ENCODE peak calls at places on chromosome 2, in six cellular contexts. One of them, this sample, is unnamed.

GRCh38 chr2:58428553-58429284 is 187.6 kb upstream of the FANCL start:
- DNase-seq in pancreas: peak
- DNase-seq in astrocyte: no peak
- DNase-seq in smooth muscle cell of the brain vasculature: no peak
- DNase-seq in CD4-positive, alpha-beta T cell: no peak
- DNase-seq in stimulated activated naive CD8-positive, alpha-beta T cell treated with anti-CD3 and anti-CD28 coated beads, Interleukin-15, amount 100 ng/mL, for 72 hours: no peak
- DNase-seq in this sample: no peak

GRCh38 chr2:233051241-233052149 is 8.6 kb upstream of the INPP5D start:
- DNase-seq in pancreas: no peak
- DNase-seq in astrocyte: peak
- DNase-seq in smooth muscle cell of the brain vasculature: no peak
- DNase-seq in CD4-positive, alpha-beta T cell: no peak
- DNase-seq in stimulated activated naive CD8-positive, alpha-beta T cell treated with anti-CD3 and anti-CD28 coated beads, Interleukin-15, amount 100 ng/mL, for 72 hours: peak
- DNase-seq in this sample: no peak

GRCh38 chr2:143399679-143400078 is 270.5 kb downstream of the ARHGAP15 start:
- DNase-seq in pancreas: no peak
- DNase-seq in astrocyte: no peak
- DNase-seq in smooth muscle cell of the brain vasculature: no peak
- DNase-seq in CD4-positive, alpha-beta T cell: no peak
- DNase-seq in stimulated activated naive CD8-positive, alpha-beta T cell treated with anti-CD3 and anti-CD28 coated beads, Interleukin-15, amount 100 ng/mL, for 72 hours: no peak
- DNase-seq in this sample: no peak

GRCh38 chr2:9281145-9281544 is 74.5 kb downstream of the ASAP2 start:
- DNase-seq in pancreas: no peak
- DNase-seq in astrocyte: no peak
- DNase-seq in smooth muscle cell of the brain vasculature: no peak
- DNase-seq in CD4-positive, alpha-beta T cell: no peak
- DNase-seq in stimulated activated naive CD8-positive, alpha-beta T cell treated with anti-CD3 and anti-CD28 coated beads, Interleukin-15, amount 100 ng/mL, for 72 hours: no peak
- DNase-seq in this sample: no peak

GRCh38 chr2:112758701-112759100 is 5.7 kb downstream of the CKAP2L start:
- DNase-seq in pancreas: no peak
- DNase-seq in astrocyte: peak
- DNase-seq in smooth muscle cell of the brain vasculature: no peak
- DNase-seq in CD4-positive, alpha-beta T cell: no peak
- DNase-seq in stimulated activated naive CD8-positive, alpha-beta T cell treated with anti-CD3 and anti-CD28 coated beads, Interleukin-15, amount 100 ng/mL, for 72 hours: no peak
- DNase-seq in this sample: no peak

GRCh38 chr2:100733344-100734187 is 86.4 kb upstream of the NPAS2 start:
- DNase-seq in pancreas: peak
- DNase-seq in astrocyte: peak
- DNase-seq in smooth muscle cell of the brain vasculature: no peak
- DNase-seq in CD4-positive, alpha-beta T cell: no peak
- DNase-seq in stimulated activated naive CD8-positive, alpha-beta T cell treated with anti-CD3 and anti-CD28 coated beads, Interleukin-15, amount 100 ng/mL, for 72 hours: no peak
- DNase-seq in this sample: no peak

GRCh38 chr2:233422050-233422639 is 67.9 kb downstream of the DGKD start:
- DNase-seq in pancreas: peak
- DNase-seq in astrocyte: no peak
- DNase-seq in smooth muscle cell of the brain vasculature: no peak
- DNase-seq in CD4-positive, alpha-beta T cell: peak
- DNase-seq in stimulated activated naive CD8-positive, alpha-beta T cell treated with anti-CD3 and anti-CD28 coated beads, Interleukin-15, amount 100 ng/mL, for 72 hours: peak
- DNase-seq in this sample: no peak

GRCh38 chr2:174442546-174443510 is 44.0 kb downstream of the GPR155 start:
- DNase-seq in pancreas: no peak
- DNase-seq in astrocyte: peak
- DNase-seq in smooth muscle cell of the brain vasculature: peak
- DNase-seq in CD4-positive, alpha-beta T cell: no peak
- DNase-seq in stimulated activated naive CD8-positive, alpha-beta T cell treated with anti-CD3 and anti-CD28 coated beads, Interleukin-15, amount 100 ng/mL, for 72 hours: no peak
- DNase-seq in this sample: peak

GRCh38 chr2:130873700-130874346 is 37.1 kb downstream of the ARHGEF4 start:
- DNase-seq in pancreas: peak
- DNase-seq in astrocyte: peak
- DNase-seq in smooth muscle cell of the brain vasculature: peak
- DNase-seq in CD4-positive, alpha-beta T cell: peak
- DNase-seq in stimulated activated naive CD8-positive, alpha-beta T cell treated with anti-CD3 and anti-CD28 coated beads, Interleukin-15, amount 100 ng/mL, for 72 hours: peak
- DNase-seq in this sample: peak

GRCh38 chr2:54088191-54088634 is 27.2 kb upstream of the ACYP2 start:
- DNase-seq in pancreas: no peak
- DNase-seq in astrocyte: peak
- DNase-seq in smooth muscle cell of the brain vasculature: no peak
- DNase-seq in CD4-positive, alpha-beta T cell: no peak
- DNase-seq in stimulated activated naive CD8-positive, alpha-beta T cell treated with anti-CD3 and anti-CD28 coated beads, Interleukin-15, amount 100 ng/mL, for 72 hours: no peak
- DNase-seq in this sample: no peak

GRCh38 chr2:201136889-201137321 is 20.9 kb downstream of the CFLAR start:
- DNase-seq in pancreas: no peak
- DNase-seq in astrocyte: no peak
- DNase-seq in smooth muscle cell of the brain vasculature: no peak
- DNase-seq in CD4-positive, alpha-beta T cell: no peak
- DNase-seq in stimulated activated naive CD8-positive, alpha-beta T cell treated with anti-CD3 and anti-CD28 coated beads, Interleukin-15, amount 100 ng/mL, for 72 hours: peak
- DNase-seq in this sample: no peak

GRCh38 chr2:234243871-234244565 is 193.5 kb downstream of the SPP2 start:
- DNase-seq in pancreas: no peak
- DNase-seq in astrocyte: no peak
- DNase-seq in smooth muscle cell of the brain vasculature: peak
- DNase-seq in CD4-positive, alpha-beta T cell: no peak
- DNase-seq in stimulated activated naive CD8-positive, alpha-beta T cell treated with anti-CD3 and anti-CD28 coated beads, Interleukin-15, amount 100 ng/mL, for 72 hours: no peak
- DNase-seq in this sample: no peak

GRCh38 chr2:95062716-95063400 is 37.4 kb downstream of the MAL start:
- DNase-seq in pancreas: no peak
- DNase-seq in astrocyte: no peak
- DNase-seq in smooth muscle cell of the brain vasculature: no peak
- DNase-seq in CD4-positive, alpha-beta T cell: no peak
- DNase-seq in stimulated activated naive CD8-positive, alpha-beta T cell treated with anti-CD3 and anti-CD28 coated beads, Interleukin-15, amount 100 ng/mL, for 72 hours: no peak
- DNase-seq in this sample: no peak

GRCh38 chr2:65465857-65466256 is 33.5 kb upstream of the SPRED2 start:
- DNase-seq in pancreas: no peak
- DNase-seq in astrocyte: no peak
- DNase-seq in smooth muscle cell of the brain vasculature: no peak
- DNase-seq in CD4-positive, alpha-beta T cell: no peak
- DNase-seq in stimulated activated naive CD8-positive, alpha-beta T cell treated with anti-CD3 and anti-CD28 coated beads, Interleukin-15, amount 100 ng/mL, for 72 hours: no peak
- DNase-seq in this sample: no peak

GRCh38 chr2:169139993-169140767 is 70.8 kb downstream of the DHRS9 start:
- DNase-seq in pancreas: no peak
- DNase-seq in astrocyte: no peak
- DNase-seq in smooth muscle cell of the brain vasculature: no peak
- DNase-seq in CD4-positive, alpha-beta T cell: no peak
- DNase-seq in stimulated activated naive CD8-positive, alpha-beta T cell treated with anti-CD3 and anti-CD28 coated beads, Interleukin-15, amount 100 ng/mL, for 72 hours: no peak
- DNase-seq in this sample: no peak

GRCh38 chr2:28045676-28046351 is 155.3 kb downstream of the BABAM2 start:
- DNase-seq in pancreas: no peak
- DNase-seq in astrocyte: no peak
- DNase-seq in smooth muscle cell of the brain vasculature: no peak
- DNase-seq in CD4-positive, alpha-beta T cell: no peak
- DNase-seq in stimulated activated naive CD8-positive, alpha-beta T cell treated with anti-CD3 and anti-CD28 coated beads, Interleukin-15, amount 100 ng/mL, for 72 hours: no peak
- DNase-seq in this sample: no peak

GRCh38 chr2:3483227-3483985 is 35.9 kb downstream of the ADI1 start:
- DNase-seq in pancreas: peak
- DNase-seq in astrocyte: peak
- DNase-seq in smooth muscle cell of the brain vasculature: no peak
- DNase-seq in CD4-positive, alpha-beta T cell: no peak
- DNase-seq in stimulated activated naive CD8-positive, alpha-beta T cell treated with anti-CD3 and anti-CD28 coated beads, Interleukin-15, amount 100 ng/mL, for 72 hours: no peak
- DNase-seq in this sample: no peak

GRCh38 chr2:215590353-215590752 is 154.5 kb upstream of the FN1 start:
- DNase-seq in pancreas: no peak
- DNase-seq in astrocyte: no peak
- DNase-seq in smooth muscle cell of the brain vasculature: no peak
- DNase-seq in CD4-positive, alpha-beta T cell: no peak
- DNase-seq in stimulated activated naive CD8-positive, alpha-beta T cell treated with anti-CD3 and anti-CD28 coated beads, Interleukin-15, amount 100 ng/mL, for 72 hours: no peak
- DNase-seq in this sample: no peak

GRCh38 chr2:41705634-41706033 is 342.2 kb upstream of the PKDCC start:
- DNase-seq in pancreas: no peak
- DNase-seq in astrocyte: no peak
- DNase-seq in smooth muscle cell of the brain vasculature: no peak
- DNase-seq in CD4-positive, alpha-beta T cell: no peak
- DNase-seq in stimulated activated naive CD8-positive, alpha-beta T cell treated with anti-CD3 and anti-CD28 coated beads, Interleukin-15, amount 100 ng/mL, for 72 hours: no peak
- DNase-seq in this sample: no peak

GRCh38 chr2:214203744-214204289 is 207.0 kb upstream of the VWC2L start:
- DNase-seq in pancreas: no peak
- DNase-seq in astrocyte: no peak
- DNase-seq in smooth muscle cell of the brain vasculature: no peak
- DNase-seq in CD4-positive, alpha-beta T cell: no peak
- DNase-seq in stimulated activated naive CD8-positive, alpha-beta T cell treated with anti-CD3 and anti-CD28 coated beads, Interleukin-15, amount 100 ng/mL, for 72 hours: no peak
- DNase-seq in this sample: no peak

GRCh38 chr2:44195714-44196113 is 27.0 kb downstream of the PPM1B start:
- DNase-seq in pancreas: no peak
- DNase-seq in astrocyte: no peak
- DNase-seq in smooth muscle cell of the brain vasculature: no peak
- DNase-seq in CD4-positive, alpha-beta T cell: no peak
- DNase-seq in stimulated activated naive CD8-positive, alpha-beta T cell treated with anti-CD3 and anti-CD28 coated beads, Interleukin-15, amount 100 ng/mL, for 72 hours: no peak
- DNase-seq in this sample: no peak

GRCh38 chr2:238994432-238994831 is 146.5 kb downstream of the TWIST2 start:
- DNase-seq in pancreas: no peak
- DNase-seq in astrocyte: no peak
- DNase-seq in smooth muscle cell of the brain vasculature: no peak
- DNase-seq in CD4-positive, alpha-beta T cell: no peak
- DNase-seq in stimulated activated naive CD8-positive, alpha-beta T cell treated with anti-CD3 and anti-CD28 coated beads, Interleukin-15, amount 100 ng/mL, for 72 hours: no peak
- DNase-seq in this sample: no peak

GRCh38 chr2:172423120-172423519 is 4.3 kb upstream of the ITGA6 start:
- DNase-seq in pancreas: no peak
- DNase-seq in astrocyte: no peak
- DNase-seq in smooth muscle cell of the brain vasculature: no peak
- DNase-seq in CD4-positive, alpha-beta T cell: no peak
- DNase-seq in stimulated activated naive CD8-positive, alpha-beta T cell treated with anti-CD3 and anti-CD28 coated beads, Interleukin-15, amount 100 ng/mL, for 72 hours: no peak
- DNase-seq in this sample: no peak

GRCh38 chr2:24342110-24342910 is 18.0 kb downstream of the ITSN2 start:
- DNase-seq in pancreas: no peak
- DNase-seq in astrocyte: peak
- DNase-seq in smooth muscle cell of the brain vasculature: no peak
- DNase-seq in CD4-positive, alpha-beta T cell: no peak
- DNase-seq in stimulated activated naive CD8-positive, alpha-beta T cell treated with anti-CD3 and anti-CD28 coated beads, Interleukin-15, amount 100 ng/mL, for 72 hours: no peak
- DNase-seq in this sample: no peak

GRCh38 chr2:115921541-115921940 is 1479.1 kb downstream of the DPP10 start:
- DNase-seq in pancreas: no peak
- DNase-seq in astrocyte: no peak
- DNase-seq in smooth muscle cell of the brain vasculature: no peak
- DNase-seq in CD4-positive, alpha-beta T cell: no peak
- DNase-seq in stimulated activated naive CD8-positive, alpha-beta T cell treated with anti-CD3 and anti-CD28 coated beads, Interleukin-15, amount 100 ng/mL, for 72 hours: no peak
- DNase-seq in this sample: no peak

GRCh38 chr2:67516899-67517530 is 119.9 kb downstream of the ETAA1 start:
- DNase-seq in pancreas: no peak
- DNase-seq in astrocyte: peak
- DNase-seq in smooth muscle cell of the brain vasculature: peak
- DNase-seq in CD4-positive, alpha-beta T cell: no peak
- DNase-seq in stimulated activated naive CD8-positive, alpha-beta T cell treated with anti-CD3 and anti-CD28 coated beads, Interleukin-15, amount 100 ng/mL, for 72 hours: no peak
- DNase-seq in this sample: no peak

GRCh38 chr2:86704482-86704971 is 15.6 kb upstream of the RMND5A start:
- DNase-seq in pancreas: peak
- DNase-seq in astrocyte: peak
- DNase-seq in smooth muscle cell of the brain vasculature: peak
- DNase-seq in CD4-positive, alpha-beta T cell: no peak
- DNase-seq in stimulated activated naive CD8-positive, alpha-beta T cell treated with anti-CD3 and anti-CD28 coated beads, Interleukin-15, amount 100 ng/mL, for 72 hours: no peak
- DNase-seq in this sample: peak

GRCh38 chr2:238573065-238573778 is 146.5 kb downstream of the ASB1 start:
- DNase-seq in pancreas: peak
- DNase-seq in astrocyte: no peak
- DNase-seq in smooth muscle cell of the brain vasculature: no peak
- DNase-seq in CD4-positive, alpha-beta T cell: no peak
- DNase-seq in stimulated activated naive CD8-positive, alpha-beta T cell treated with anti-CD3 and anti-CD28 coated beads, Interleukin-15, amount 100 ng/mL, for 72 hours: peak
- DNase-seq in this sample: peak

GRCh38 chr2:123913266-123913810 is 111.7 kb upstream of the CNTNAP5 start:
- DNase-seq in pancreas: no peak
- DNase-seq in astrocyte: no peak
- DNase-seq in smooth muscle cell of the brain vasculature: no peak
- DNase-seq in CD4-positive, alpha-beta T cell: no peak
- DNase-seq in stimulated activated naive CD8-positive, alpha-beta T cell treated with anti-CD3 and anti-CD28 coated beads, Interleukin-15, amount 100 ng/mL, for 72 hours: no peak
- DNase-seq in this sample: no peak

GRCh38 chr2:199977984-199978415 is 22.6 kb downstream of the MAIP1 start:
- DNase-seq in pancreas: no peak
- DNase-seq in astrocyte: peak
- DNase-seq in smooth muscle cell of the brain vasculature: no peak
- DNase-seq in CD4-positive, alpha-beta T cell: no peak
- DNase-seq in stimulated activated naive CD8-positive, alpha-beta T cell treated with anti-CD3 and anti-CD28 coated beads, Interleukin-15, amount 100 ng/mL, for 72 hours: peak
- DNase-seq in this sample: no peak

GRCh38 chr2:168216351-168217005 is 30.9 kb downstream of the STK39 start:
- DNase-seq in pancreas: no peak
- DNase-seq in astrocyte: peak
- DNase-seq in smooth muscle cell of the brain vasculature: no peak
- DNase-seq in CD4-positive, alpha-beta T cell: no peak
- DNase-seq in stimulated activated naive CD8-positive, alpha-beta T cell treated with anti-CD3 and anti-CD28 coated beads, Interleukin-15, amount 100 ng/mL, for 72 hours: no peak
- DNase-seq in this sample: no peak

GRCh38 chr2:141062443-141062842 is 1068.4 kb downstream of the LRP1B start:
- DNase-seq in pancreas: no peak
- DNase-seq in astrocyte: peak
- DNase-seq in smooth muscle cell of the brain vasculature: no peak
- DNase-seq in CD4-positive, alpha-beta T cell: no peak
- DNase-seq in stimulated activated naive CD8-positive, alpha-beta T cell treated with anti-CD3 and anti-CD28 coated beads, Interleukin-15, amount 100 ng/mL, for 72 hours: no peak
- DNase-seq in this sample: no peak

GRCh38 chr2:429575-430254 is 141.8 kb upstream of the ALKAL2 start:
- DNase-seq in pancreas: no peak
- DNase-seq in astrocyte: no peak
- DNase-seq in smooth muscle cell of the brain vasculature: no peak
- DNase-seq in CD4-positive, alpha-beta T cell: no peak
- DNase-seq in stimulated activated naive CD8-positive, alpha-beta T cell treated with anti-CD3 and anti-CD28 coated beads, Interleukin-15, amount 100 ng/mL, for 72 hours: peak
- DNase-seq in this sample: no peak

This sample was measured in Panc1.